ENCODE peak calls at places on chromosome 11, in four cellular contexts. T, K, I and Y are unnamed samples. For H3K27me3 and H3K36me3, the result is how much of the 10 kb centered on the place peaks cover.

GRCh38 chr11:8338138-8338537 is 74.5 kb upstream of the LMO1 start:
- DNase-seq in I (peak), T (no peak), K (peak), Y (peak)

GRCh38 chr11:48184452-48184851 is 32.2 kb upstream of the OR4B1 start:
- DNase-seq in I (no peak), T (no peak), K (no peak), Y (no peak)

GRCh38 chr11:9264381-9265210 is 554 bp downstream of the DENND5A start:
- DNase-seq in I (peak), T (no peak), K (peak), Y (peak)

GRCh38 chr11:123924027-123924426 is 15.4 kb upstream of the OR4D5 start:
- DNase-seq in I (no peak), T (no peak), K (no peak), Y (no peak)

GRCh38 chr11:17544181-17544622 is at the start of gene USH1C:
- DNase-seq in T (no peak), K (peak), I (no peak), Y (peak)

GRCh38 chr11:74687237-74688005 is 43.8 kb downstream of the CHRDL2 start:
- DNase-seq in T (no peak), I (peak), K (no peak), Y (no peak)

GRCh38 chr11:114257621-114258558 is 38.3 kb upstream of the NNMT start:
- DNase-seq in I (peak), T (no peak), K (peak), Y (peak)

GRCh38 chr11:92830382-92831148 is 138.9 kb upstream of the MTNR1B start:
- DNase-seq in I (no peak), T (no peak), K (no peak), Y (no peak)

GRCh38 chr11:22787055-22787454 is 42.5 kb downstream of the SVIP start:
- DNase-seq in T (no peak), K (no peak), I (no peak), Y (no peak)

GRCh38 chr11:119380160-119380815 is 1.2 kb downstream of the USP2 start:
- DNase-seq in T (no peak), I (no peak), K (no peak), Y (peak)

GRCh38 chr11:81655351-81655750 is 1078.3 kb downstream of the FAM181B start:
- DNase-seq in T (no peak), I (peak), K (no peak), Y (no peak)

GRCh38 chr11:10310301-10310841 is 5.5 kb downstream of the ADM start:
- DNase-seq in I (peak), K (no peak), T (no peak), Y (no peak)

GRCh38 chr11:12765428-12765827 is 91.2 kb downstream of the TEAD1 start:
- DNase-seq in K (no peak), I (peak), T (no peak), Y (no peak)

GRCh38 chr11:123690490-123690889 is 36.1 kb upstream of the SCN3B start:
- DNase-seq in T (no peak), K (peak), I (no peak), Y (no peak)

GRCh38 chr11:47106839-47107520 is 69.7 kb downstream of the ARFGAP2 start:
- DNase-seq in T (no peak), K (no peak), I (no peak), Y (no peak)

GRCh38 chr11:44275241-44275640 is 34.7 kb downstream of the ALX4 start:
- DNase-seq in T (no peak), K (no peak), I (no peak), Y (peak)

GRCh38 chr11:73157141-73158010 is 15.3 kb upstream of the FCHSD2 start:
- DNase-seq in T (no peak), K (no peak), I (peak), Y (no peak)

GRCh38 chr11:46718155-46719019 is 626 bp upstream of the F2 start:
- DNase-seq in K (peak), T (no peak), I (peak), Y (peak)

GRCh38 chr11:30775123-30775522 is 189.0 kb upstream of the MPPED2 start:
- DNase-seq in T (no peak), K (no peak), I (no peak), Y (peak)

GRCh38 chr11:120441592-120441991 is 70.0 kb upstream of the GRIK4 start:
- DNase-seq in I (peak), T (no peak), K (no peak), Y (no peak)

GRCh38 chr11:98455500-98456186 is 565.1 kb upstream of the CNTN5 start:
- DNase-seq in K (no peak), T (no peak), I (no peak), Y (peak)

GRCh38 chr11:3190600-3190999 is 25.5 kb upstream of the OSBPL5 start:
- DNase-seq in K (no peak), T (no peak), I (no peak), Y (peak)

GRCh38 chr11:36452987-36453386 is 57.1 kb downstream of the TRAF6 start:
- DNase-seq in T (no peak), K (peak), I (no peak), Y (no peak)

GRCh38 chr11:20589796-20590195 is 9.6 kb upstream of the SLC6A5 start:
- DNase-seq in K (no peak), I (no peak), T (no peak), Y (no peak)

GRCh38 chr11:44742470-44742869 is 15.7 kb downstream of the TSPAN18 start:
- DNase-seq in I (no peak), T (no peak), K (no peak), Y (no peak)

GRCh38 chr11:117980280-117980679 is 5.9 kb upstream of the IL10RA start:
- DNase-seq in K (no peak), I (no peak), T (no peak), Y (no peak)

GRCh38 chr11:47067401-47067800 is 109.3 kb downstream of the ARFGAP2 start:
- DNase-seq in K (no peak), I (no peak), T (no peak), Y (no peak)

GRCh38 chr11:14305649-14306048 is 53.3 kb downstream of the RRAS2 start:
- DNase-seq in I (no peak), T (no peak), K (no peak), Y (no peak)

GRCh38 chr11:46894506-46894905 is 23.8 kb downstream of the LRP4 start:
- DNase-seq in K (no peak), T (no peak), I (no peak), Y (no peak)

GRCh38 chr11:36264601-36265344 is 24.5 kb downstream of the COMMD9 start:
- DNase-seq in K (no peak), I (no peak), T (no peak), Y (no peak)

GRCh38 chr11:43278302-43278956 is 33.4 kb upstream of the API5 start:
- DNase-seq in I (peak), K (peak), T (no peak), Y (peak)

GRCh38 chr11:20715464-20715863 is 46.1 kb downstream of the NELL1 start:
- DNase-seq in T (no peak), I (no peak), K (no peak), Y (no peak)

GRCh38 chr11:12675951-12676711 is 1.9 kb downstream of the TEAD1 start:
- DNase-seq in K (peak), T (no peak), I (peak), Y (peak)

GRCh38 chr11:86068138-86068861 is 584 bp downstream of the PICALM start:
- DNase-seq in I (no peak), K (peak), T (peak), Y (peak)

GRCh38 chr11:97751405-97751804 is 1269.3 kb upstream of the CNTN5 start:
- DNase-seq in K (no peak), T (no peak), I (no peak), Y (no peak)

GRCh38 chr11:76209671-76209955 is 3.3 kb upstream of the WNT11 start:
- DNase-seq in I (no peak), T (no peak), K (no peak), Y (no peak)
- H3K27me3 ChIP-seq in I (half or more), T (under half), K (under half), Y (half or more)

GRCh38 chr11:122102426-122102825 is 13.6 kb downstream of the BLID start:
- DNase-seq in T (no peak), K (no peak), I (no peak), Y (no peak)
- H3K4me3 ChIP-seq in T (no peak), K (no peak), I (peak), Y (no peak)

GRCh38 chr11:686451-687243 is 8.4 kb downstream of the DEAF1 start:
- DNase-seq in K (no peak), I (no peak), T (no peak), Y (no peak)

GRCh38 chr11:680476-680875 is 14.5 kb downstream of the DEAF1 start:
- DNase-seq in I (no peak), T (no peak), K (no peak), Y (no peak)

GRCh38 chr11:678297-678696 is 16.7 kb downstream of the DEAF1 start:
- DNase-seq in K (no peak), T (no peak), I (no peak), Y (no peak)

GRCh38 chr11:679271-680207 is 15.5 kb downstream of the DEAF1 start:
- DNase-seq in T (no peak), I (no peak), K (no peak), Y (no peak)

GRCh38 chr11:680970-681369 is 14.1 kb downstream of the DEAF1 start:
- DNase-seq in T (no peak), I (no peak), K (no peak), Y (no peak)
- H3K36me3 ChIP-seq in T (under half), I (under half), K (under half), Y (under half)

GRCh38 chr11:70538641-70539359 is 140.5 kb downstream of the CTTN start:
- DNase-seq in T (no peak), I (no peak), K (no peak), Y (peak)
- H3K27me3 ChIP-seq in T (under half), I (under half), K (under half), Y (under half)

DNA sequence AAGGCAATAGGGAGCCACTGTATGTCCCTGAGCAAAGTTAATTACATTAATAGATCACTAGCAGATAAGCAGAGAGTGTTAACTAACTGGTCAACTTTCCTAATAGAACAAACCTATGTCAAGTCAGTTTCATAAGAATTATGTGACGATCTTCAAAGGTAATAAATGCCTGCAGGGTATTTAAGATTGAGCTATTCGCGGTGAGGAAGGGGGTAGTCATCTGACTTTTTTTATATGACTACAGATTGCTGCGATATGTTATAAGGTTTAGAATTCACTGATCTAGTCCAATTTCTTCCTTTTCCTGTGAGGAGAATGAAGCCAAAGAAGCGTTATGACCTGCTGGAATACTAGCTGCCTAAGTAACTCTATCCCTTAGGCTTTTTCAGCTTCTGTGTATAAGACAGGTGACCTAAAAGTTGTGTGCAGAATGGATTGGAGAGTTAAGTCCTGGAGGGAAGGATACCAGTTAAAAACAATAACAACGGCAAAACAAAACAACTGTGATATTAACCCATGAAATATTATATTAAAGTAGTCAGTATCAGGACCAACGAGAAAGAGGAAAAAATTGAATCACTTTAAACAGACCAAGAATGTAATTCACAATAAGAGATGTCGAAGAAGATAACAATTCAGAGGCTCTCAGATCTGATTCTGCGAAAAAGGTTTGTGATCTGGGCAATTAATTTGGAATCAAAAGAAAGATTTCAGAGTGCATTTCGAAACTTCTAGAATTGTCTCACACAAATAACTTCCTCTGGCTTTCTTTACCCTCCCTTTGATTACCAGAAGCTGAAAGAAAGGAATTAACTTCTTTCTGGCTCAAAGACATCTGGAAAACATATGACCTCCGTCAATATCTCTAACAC is 645 bp downstream of the CASP4 start:
- DNase-seq in K (peak), T (no peak), I (peak), Y (no peak)
- H3K4me3 ChIP-seq in K (peak), T (peak), I (peak), Y (no peak)

GRCh38 chr11:64934765-64935633 is 694 bp downstream of the GPHA2 start:
- DNase-seq in T (no peak), K (peak), I (no peak), Y (peak)

GRCh38 chr11:64935634-64936081 is at the start of gene GPHA2:
- DNase-seq in K (no peak), T (no peak), I (peak), Y (peak)

GRCh38 chr11:64933213-64933934 is 2.3 kb downstream of the GPHA2 start:
- DNase-seq in T (no peak), I (no peak), K (no peak), Y (no peak)

GRCh38 chr11:64932324-64932723 is 3.4 kb downstream of the GPHA2 start:
- DNase-seq in K (no peak), T (no peak), I (no peak), Y (no peak)

DNA sequence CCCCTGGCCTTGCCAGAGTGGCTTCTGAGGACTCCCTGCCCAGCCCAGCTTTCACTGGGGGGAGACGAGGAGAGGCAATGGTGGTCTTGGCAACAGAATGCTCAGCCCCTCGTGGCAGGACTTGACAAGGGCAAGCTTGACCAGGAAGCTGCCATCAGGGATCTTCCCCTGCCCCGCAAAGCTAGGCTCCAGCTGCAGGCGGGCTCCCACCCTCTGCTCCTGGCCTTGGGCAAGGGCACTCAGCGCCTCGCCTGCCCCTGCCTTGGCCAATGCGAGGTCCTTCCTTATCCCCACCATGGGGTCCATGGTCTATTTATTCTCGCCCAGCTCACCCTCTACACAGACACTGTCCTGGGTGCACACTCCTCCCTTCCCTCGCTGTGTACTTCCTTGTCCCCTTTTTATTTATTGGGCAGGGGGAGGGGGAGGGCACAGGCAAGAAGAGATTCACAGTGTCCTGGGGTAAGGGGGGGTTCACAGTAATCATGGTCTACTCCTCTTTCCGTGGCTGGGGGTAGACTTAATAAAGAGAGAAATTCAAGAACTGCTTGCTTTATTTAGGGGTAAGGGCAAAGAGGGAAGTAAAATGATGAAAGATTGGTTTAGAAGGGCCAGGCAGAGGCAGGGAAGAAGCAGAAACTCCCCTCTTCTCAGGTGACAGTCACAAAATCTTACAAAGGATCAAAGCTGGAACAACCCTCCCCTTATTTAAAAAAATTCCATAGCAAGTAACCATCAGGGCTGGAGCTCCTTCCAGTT is 1.6 kb downstream of the GPHA2 start:
- DNase-seq in I (no peak), T (no peak), K (no peak), Y (no peak)
- H3K36me3 ChIP-seq in I (under half), T (under half), K (under half), Y (under half)

GRCh38 chr11:57746920-57747319 is 4.7 kb downstream of the BTBD18 start:
- DNase-seq in I (no peak), K (no peak), T (no peak), Y (no peak)

GRCh38 chr11:57741132-57742086 is at the start of gene SELENOH:
- DNase-seq in K (peak), I (peak), T (peak), Y (peak)

GRCh38 chr11:57745206-57745605 is 3.9 kb downstream of the SELENOH start:
- DNase-seq in K (no peak), I (no peak), T (no peak), Y (no peak)

GRCh38 chr11:57744386-57744785 is 3.1 kb downstream of the SELENOH start:
- DNase-seq in K (no peak), I (no peak), T (no peak), Y (no peak)

GRCh38 chr11:57742087-57742452 is 779 bp downstream of the SELENOH start:
- DNase-seq in I (no peak), K (no peak), T (no peak), Y (no peak)
- H3K27me3 ChIP-seq in I (under half), K (under half), T (under half), Y (under half)

GRCh38 chr11:96338910-96339703 is 3.9 kb downstream of the MAML2 start:
- DNase-seq in K (peak), I (peak), T (no peak), Y (no peak)

GRCh38 chr11:96340555-96340885 is 2.5 kb downstream of the MAML2 start:
- DNase-seq in T (no peak), K (no peak), I (peak), Y (no peak)

GRCh38 chr11:96337541-96338530 is 5.2 kb downstream of the MAML2 start:
- DNase-seq in I (peak), K (peak), T (no peak), Y (no peak)

GRCh38 chr11:96341237-96342130 is 1.5 kb downstream of the MAML2 start:
- DNase-seq in I (peak), K (peak), T (peak), Y (peak)

DNA sequence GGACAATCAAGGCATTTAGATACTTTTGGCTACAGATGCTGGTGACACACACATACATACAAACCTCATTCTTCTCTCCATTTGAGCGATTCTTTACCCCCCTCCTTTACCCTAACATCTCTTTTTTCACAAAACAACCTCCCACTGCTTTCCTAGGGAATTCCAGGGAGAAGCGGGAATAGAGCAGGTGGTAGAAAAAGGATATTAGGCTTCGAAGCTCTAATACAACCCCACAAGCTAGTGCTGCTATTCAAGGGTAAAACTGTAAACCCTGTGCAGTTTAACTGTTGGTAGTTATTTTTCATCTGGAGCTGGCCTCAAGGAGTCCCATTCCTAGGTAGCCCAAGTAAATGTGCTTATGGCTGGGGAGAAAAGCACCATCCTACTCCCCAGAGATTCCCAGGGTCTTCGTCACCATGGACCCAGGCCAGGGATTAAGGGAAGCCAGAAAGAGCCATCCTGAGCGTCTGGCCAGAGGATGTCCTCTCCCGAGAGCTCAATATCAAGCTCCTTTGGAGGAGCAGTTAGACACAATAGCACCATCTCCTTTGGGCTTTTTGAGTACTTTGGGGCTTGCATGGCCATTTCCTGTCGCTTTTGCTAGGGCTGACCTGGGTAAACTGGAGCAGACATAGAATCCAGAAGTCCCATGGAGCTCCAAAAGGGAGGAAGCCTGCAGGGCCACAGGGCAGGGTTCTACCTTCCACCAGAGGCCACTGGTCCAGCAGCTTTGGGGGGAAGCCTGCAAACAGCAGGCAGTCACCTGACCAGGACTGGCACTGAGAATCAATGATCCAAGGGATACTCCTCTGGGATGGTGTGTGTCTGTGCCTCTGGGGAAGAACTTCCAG is 3.1 kb downstream of the MAML2 start:
- DNase-seq in T (no peak), K (no peak), I (peak), Y (no peak)
- H3K4me3 ChIP-seq in T (peak), K (peak), I (peak), Y (no peak)

GRCh38 chr11:130902380-130902779 is 13.9 kb downstream of the SNX19 start:
- DNase-seq in I (no peak), T (no peak), K (no peak), Y (no peak)
- H3K36me3 ChIP-seq in I (under half), T (half or more), K (under half), Y (under half)

DNA sequence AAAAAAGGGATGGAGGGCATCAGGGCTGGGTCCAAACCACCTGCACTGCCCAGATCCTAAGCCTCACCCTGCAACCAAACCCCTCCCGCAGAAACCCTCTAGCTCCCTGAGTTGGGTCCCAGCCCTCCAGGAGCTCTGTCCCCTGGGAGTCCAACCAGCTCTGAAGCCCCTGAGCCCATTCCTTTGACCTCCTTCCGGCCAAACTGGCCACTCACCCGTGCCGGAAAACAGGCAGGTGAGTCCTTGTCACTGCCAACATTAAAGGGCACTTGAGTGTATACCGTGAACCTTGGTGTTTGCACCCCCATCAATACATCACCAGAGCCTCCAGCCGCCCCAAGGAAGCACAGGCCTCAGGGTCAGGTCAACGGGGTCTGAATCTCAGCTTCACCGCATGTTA is 11.5 kb downstream of the MS4A15 start:
- DNase-seq in T (no peak), I (no peak), K (no peak), Y (no peak)
- H3K27me3 ChIP-seq in T (under half), I (under half), K (under half), Y (under half)